ENCODE peak calls at places on chromosomes 7 and 10, in six cellular contexts. R is suprapubic skin, K is lung, W is psoas muscle, X is AG09309, O is mesendoderm. F is an unnamed sample.

GRCh38 chr7:120190109-120190508 is 82.9 kb upstream of the KCND2 start:
- DNase-seq in R (no peak), K (no peak), W (no peak), X (no peak), O (peak; percentile 5), F (no peak)

GRCh38 chr10:47396311-47396717 is 12.2 kb upstream of the ZNF488 start:
- DNase-seq in R (no peak), K (peak; percentile 14), W (no peak), X (no peak), O (peak; percentile 72), F (no peak)

GRCh38 chr7:18940577-18941134 is 176.8 kb downstream of the TWIST1 start:
- DNase-seq in R (no peak), K (no peak), W (no peak), X (no peak), O (peak; percentile 96), F (no peak)

GRCh38 chr7:152752513-152752912 is 7.0 kb upstream of the ACTR3B start:
- DNase-seq in R (no peak), K (no peak), W (no peak), X (no peak), O (no peak), F (no peak)

GRCh38 chr7:30750574-30751256 is 1.2 kb upstream of the INMT start:
- DNase-seq in R (no peak), K (peak; percentile 64), W (peak; percentile 83), X (peak; percentile 84), O (no peak), F (peak; percentile 69)

GRCh38 chr7:116573541-116573940 is 48.7 kb downstream of the CAV1 start:
- DNase-seq in R (no peak), K (no peak), W (no peak), X (no peak), O (no peak), F (no peak)

GRCh38 chr7:81433196-81433595 is 336.7 kb downstream of the HGF start:
- DNase-seq in R (no peak), K (no peak), W (no peak), X (no peak), O (no peak), F (no peak)

GRCh38 chr7:73992104-73992562 is 35.8 kb upstream of the ELN start:
- DNase-seq in R (peak; percentile 83), K (no peak), W (peak; percentile 65), X (peak; percentile 74), O (no peak), F (no peak)

GRCh38 chr7:87223666-87224065 is 4.1 kb upstream of the TMEM243 start:
- DNase-seq in R (no peak), K (no peak), W (no peak), X (no peak), O (no peak), F (no peak)

GRCh38 chr10:103564799-103565365 is 71.4 kb downstream of the NEURL1 start:
- DNase-seq in R (no peak), K (no peak), W (no peak), X (no peak), O (peak; percentile 48), F (peak; percentile 62)

GRCh38 chr7:7017707-7018265 is 164.6 kb upstream of the C1GALT1 start:
- DNase-seq in R (no peak), K (no peak), W (no peak), X (no peak), O (no peak), F (no peak)

GRCh38 chr7:131735151-131735550 is 178.7 kb upstream of the PODXL start:
- DNase-seq in R (no peak), K (no peak), W (no peak), X (no peak), O (no peak), F (peak; percentile 40)

GRCh38 chr7:66033471-66034385 is 41.9 kb upstream of the ASL start:
- DNase-seq in R (no peak), K (no peak), W (no peak), X (no peak), O (no peak), F (no peak)

GRCh38 chr10:118214751-118215150 is 127.4 kb downstream of the FAM204A start:
- DNase-seq in R (no peak), K (no peak), W (no peak), X (no peak), O (no peak), F (no peak)

GRCh38 chr10:59971915-59972314 is 65.6 kb upstream of the CCDC6 start:
- DNase-seq in R (no peak), K (no peak), W (no peak), X (no peak), O (peak; percentile 26), F (peak; percentile 32)

GRCh38 chr7:155410436-155410835 is 47.5 kb upstream of the EN2 start:
- DNase-seq in R (no peak), K (no peak), W (no peak), X (no peak), O (peak; percentile 96), F (no peak)

GRCh38 chr10:29387269-29387668 is 98.4 kb downstream of the LYZL1 start:
- DNase-seq in R (no peak), K (no peak), W (no peak), X (no peak), O (no peak), F (no peak)

GRCh38 chr10:126783806-126784205 is 113.3 kb upstream of the C10orf90 start:
- DNase-seq in R (no peak), K (no peak), W (no peak), X (no peak), O (peak; percentile 11), F (no peak)

GRCh38 chr7:158771-159170 is 33.6 kb upstream of the FAM20C start:
- DNase-seq in R (no peak), K (no peak), W (no peak), X (no peak), O (no peak), F (no peak)

DNA sequence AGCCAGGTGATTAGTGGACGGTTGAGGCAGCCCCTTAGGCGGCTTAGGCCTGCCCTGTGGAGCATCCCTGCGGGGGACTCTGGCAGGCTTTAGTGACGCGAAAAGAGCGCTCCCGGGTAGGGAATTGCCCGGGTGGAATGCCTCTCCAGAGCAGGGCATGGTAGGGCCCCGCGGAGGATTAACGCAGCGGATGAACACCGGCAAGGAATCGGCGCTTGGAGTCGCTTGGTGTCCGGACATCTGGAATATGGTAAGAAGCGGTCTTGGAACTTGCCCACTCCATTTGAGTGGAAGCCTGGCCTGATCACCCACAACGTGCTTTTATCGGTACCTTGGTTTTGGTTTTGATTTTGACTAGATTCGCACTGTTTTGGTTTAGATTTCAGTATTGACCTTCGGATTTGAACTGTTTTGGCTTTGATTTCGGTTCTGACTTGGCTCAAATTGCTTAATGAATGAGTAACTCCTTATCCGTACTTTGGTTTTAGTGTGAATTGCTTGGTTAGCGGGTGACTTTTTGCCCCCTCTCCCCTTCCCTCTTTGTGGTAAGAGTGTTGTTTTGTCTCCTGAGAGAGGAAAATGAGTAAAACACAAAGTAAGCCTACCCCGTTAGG is 24.2 kb upstream of the CHST3 start:
- DNase-seq in R (no peak), K (no peak), W (no peak), X (no peak), O (no peak), F (peak; percentile 50)
- H3K4me3 ChIP-seq in R (no peak overlapping the region), K (no peak overlapping the region), W (no peak overlapping the region), X (no peak overlapping the region), O (no peak overlapping the region), F (peak overlapping the region; percentile 29)

GRCh38 chr7:20784311-20785210 is 2.1 kb downstream of the SP8 start:
- DNase-seq in R (no peak), K (no peak), W (no peak), X (no peak), O (peak; percentile 89), F (no peak)
- H3K4me3 ChIP-seq in R (peak overlapping the region; percentile 51), K (no peak overlapping the region), W (peak overlapping the region; percentile 60), X (no peak overlapping the region), O (peak overlapping the region; percentile 46), F (peak overlapping the region; percentile 39)

GRCh38 chr7:27165655-27166474 is 528 bp upstream of the HOXA9 start:
- DNase-seq in R (peak; percentile 72), K (no peak), W (peak; percentile 15), X (peak; percentile 98), O (no peak), F (no peak)
- H3K4me3 ChIP-seq in R (peak overlapping the region; percentile 84), K (peak overlapping the region; percentile 1), W (peak overlapping the region; percentile 79), X (peak overlapping the region; percentile 87), O (no peak overlapping the region), F (peak overlapping the region; percentile 48)

DNA sequence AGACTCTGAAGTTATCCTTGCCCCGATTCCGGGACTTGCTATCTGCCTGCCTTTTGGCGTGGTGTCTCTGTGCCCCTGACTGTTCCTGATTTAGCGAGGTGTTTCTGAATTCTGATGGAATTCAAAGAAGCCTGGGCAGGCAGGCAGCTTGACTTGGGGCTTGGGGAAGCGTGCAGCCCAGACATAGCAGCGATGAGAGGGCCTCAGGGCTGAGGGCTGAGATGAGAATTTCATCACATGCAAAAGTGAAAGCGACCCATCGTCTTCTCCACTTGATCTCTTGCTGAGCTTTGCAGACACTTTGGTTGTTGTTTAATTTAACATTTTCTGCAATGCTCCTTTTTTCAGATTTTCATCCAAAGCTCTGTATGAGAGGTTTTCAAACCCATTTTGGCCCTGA is 57.8 kb downstream of the TCF7L2 start:
- DNase-seq in R (no peak), K (no peak), W (no peak), X (no peak), O (no peak), F (no peak)
- H3K4me3 ChIP-seq in R (no peak overlapping the region), K (no peak overlapping the region), W (no peak overlapping the region), X (no peak overlapping the region), O (no peak overlapping the region), F (no peak overlapping the region)

F was measured in testis.